ENCODE peak calls at places on chromosomes 11 and 22, in five cellular contexts. X, F, Y, I and R are unnamed samples.

GRCh38 chr11:77147668-77148321 is 19.7 kb downstream of the MYO7A start:
- DNase-seq in F (no peak), X (peak), Y (no peak), I (no peak), R (no peak)

GRCh38 chr11:18013790-18014507 is 1.1 kb upstream of the SERGEF start:
- DNase-seq in Y (peak), I (no peak), X (no peak), F (no peak), R (no peak)

GRCh38 chr11:34495724-34496377 is 17.7 kb downstream of the ELF5 start:
- DNase-seq in Y (no peak), X (no peak), I (no peak), F (peak), R (no peak)

GRCh38 chr22:19824197-19825015 is 30.3 kb downstream of the GNB1L start:
- DNase-seq in Y (no peak), X (no peak), F (peak), I (no peak), R (no peak)

GRCh38 chr11:93541884-93542752 is 1.1 kb downstream of the SMCO4 start:
- DNase-seq in Y (peak), X (peak), F (peak), I (no peak), R (peak)

GRCh38 chr11:74634537-74634936 is 42.2 kb downstream of the POLD3 start:
- DNase-seq in Y (no peak), I (no peak), F (peak), X (peak), R (peak)

GRCh38 chr22:17103351-17103750 is 17.8 kb downstream of the TMEM121B start:
- DNase-seq in X (no peak), F (no peak), Y (no peak), I (no peak), R (no peak)

GRCh38 chr11:11937433-11937832 is 71.0 kb downstream of the DKK3 start:
- DNase-seq in Y (no peak), X (no peak), F (no peak), I (no peak), R (no peak)

GRCh38 chr11:8282621-8283509 is 19.2 kb upstream of the LMO1 start:
- DNase-seq in Y (peak), I (no peak), X (no peak), F (no peak), R (no peak)

GRCh38 chr11:95089620-95090542 is at the start of gene ENDOD1:
- DNase-seq in I (no peak), Y (peak), F (peak), X (peak), R (peak)

GRCh38 chr11:61617515-61617914 is 36.6 kb upstream of the SYT7 start:
- DNase-seq in X (no peak), I (no peak), F (no peak), Y (no peak), R (peak)

GRCh38 chr22:42944409-42944808 is 70.5 kb downstream of the PACSIN2 start:
- DNase-seq in X (no peak), I (no peak), Y (no peak), F (no peak), R (no peak)

GRCh38 chr11:45576461-45577215 is 88.8 kb downstream of the CHST1 start:
- DNase-seq in I (no peak), F (no peak), Y (no peak), X (no peak), R (no peak)

GRCh38 chr11:41522899-41523672 is 63.6 kb upstream of the LRRC4C start:
- DNase-seq in Y (no peak), I (no peak), F (no peak), X (no peak), R (no peak)

GRCh38 chr22:29071261-29072045 is 1.4 kb upstream of the KREMEN1 start:
- DNase-seq in Y (no peak), I (no peak), X (no peak), F (peak), R (peak)

GRCh38 chr11:85810871-85811611 is at the start of gene SYTL2:
- DNase-seq in F (peak), Y (peak), X (peak), I (no peak), R (peak)

GRCh38 chr11:44901120-44901519 is 49.6 kb downstream of the TP53I11 start:
- DNase-seq in I (no peak), Y (no peak), F (no peak), X (no peak), R (no peak)

GRCh38 chr22:27252282-27253049 is 549.1 kb downstream of the MN1 start:
- DNase-seq in X (no peak), F (no peak), I (no peak), Y (no peak), R (peak)

GRCh38 chr11:45262900-45263299 is 23.2 kb downstream of the SYT13 start:
- DNase-seq in F (no peak), X (no peak), I (no peak), Y (no peak), R (no peak)

GRCh38 chr22:20747223-20747622 is 26.7 kb upstream of the SERPIND1 start:
- DNase-seq in F (no peak), I (no peak), X (no peak), Y (no peak), R (no peak)

GRCh38 chr11:45795379-45795778 is 9.6 kb upstream of the SLC35C1 start:
- DNase-seq in F (no peak), Y (no peak), I (no peak), X (peak), R (no peak)

GRCh38 chr11:34358666-34359547 is 1.1 kb upstream of the ABTB2 start:
- DNase-seq in X (peak), I (peak), Y (peak), F (peak), R (peak)

GRCh38 chr11:17392872-17393271 is 4.4 kb upstream of the KCNJ11 start:
- DNase-seq in X (no peak), Y (peak), F (no peak), I (no peak), R (no peak)

GRCh38 chr11:100833276-100833675 is 146.2 kb downstream of the ARHGAP42 start:
- DNase-seq in X (no peak), F (no peak), Y (no peak), I (no peak), R (no peak)

GRCh38 chr22:49925525-49926128 is 7.2 kb downstream of the CRELD2 start:
- DNase-seq in Y (no peak), X (no peak), I (peak), F (no peak), R (no peak)

DNA sequence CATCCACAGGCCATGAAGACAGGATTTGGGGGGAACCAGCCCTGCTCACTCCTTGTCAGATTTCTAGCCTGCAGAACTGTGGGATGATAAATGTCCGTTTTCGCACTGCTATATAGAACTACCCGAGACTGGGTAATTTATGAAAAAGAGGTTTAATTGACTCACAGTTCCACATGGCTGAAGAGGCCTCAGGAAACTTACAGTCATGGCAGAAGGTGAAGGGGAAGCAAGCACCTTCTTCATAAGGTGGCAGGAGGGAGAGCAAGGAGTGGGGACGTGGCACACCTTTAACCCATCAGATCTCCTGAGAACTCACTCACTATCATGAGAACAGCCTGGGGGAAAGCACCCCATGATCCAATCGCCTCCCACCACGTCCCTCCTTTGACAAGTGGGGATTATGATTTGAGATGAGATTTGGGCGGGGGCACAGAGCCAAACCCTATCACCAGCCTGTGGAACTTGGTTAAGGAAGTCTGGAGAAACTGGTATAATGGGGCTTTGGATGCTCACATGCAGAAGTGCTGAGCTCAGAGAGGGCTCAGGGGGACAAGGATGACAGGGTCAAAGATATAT is 50.7 kb downstream of the MYEOV start:
- DNase-seq in Y (no peak), X (no peak), F (no peak), I (no peak), R (no peak)
- TF ChIP-seq MXI1 in Y (no peak), X (no peak), F (no peak), I (no peak), R (no peak)

GRCh38 chr11:27410301-27410700 is 47.3 kb upstream of the CCDC34 start:
- DNase-seq in X (no peak), Y (no peak), F (no peak), I (no peak), R (no peak)
- TF ChIP-seq MXI1 in X (no peak), Y (no peak), F (no peak), I (no peak), R (no peak)

GRCh38 chr22:24404561-24405275 is 22.7 kb upstream of the ADORA2A start:
- DNase-seq in Y (peak), I (no peak), F (no peak), X (no peak), R (no peak)
- TF ChIP-seq MXI1 in Y (no peak), I (no peak), F (no peak), X (no peak), R (no peak)

GRCh38 chr11:131924446-131925240 is 554.2 kb downstream of the NTM start:
- DNase-seq in I (no peak), F (no peak), Y (no peak), X (no peak), R (peak)
- TF ChIP-seq MXI1 in I (no peak), F (no peak), Y (no peak), X (no peak), R (no peak)